ENCODE peak calls at places on chromosomes 16 and 17, in seven cellular contexts. K is BJ; B is hypothalamus; C is hepatocyte; P is stimulated activated CD8-positive, alpha-beta memory T cell treated with anti-CD3 and anti-CD28 coated beads, Interleukin-7, amount 100 ng/mL, for 1 hour; H is T-helper 1 cell; X is activated CD8-positive, alpha-beta T cell treated with anti-CD3 and anti-CD28 coated beads, Interleukin-2, amount 10 ng/mL, durations not matched to agents 7 days and 5 days. D is an unnamed sample.

GRCh38 chr16:87135631-87136030 is 181.6 kb downstream of the C16orf95 start:
- DNase-seq in P (no peak), B (no peak), H (no peak), C (no peak), X (no peak), K (no peak), D (no peak)

GRCh38 chr17:22310717-22311686 is 618.7 kb downstream of the KCNJ18 start:
- DNase-seq in X (no peak), P (no peak), K (no peak), C (no peak), B (no peak), H (no peak), D (peak)

GRCh38 chr16:56551796-56552738 is 12.8 kb upstream of the MT4 start:
- DNase-seq in K (no peak), B (no peak), P (no peak), X (no peak), H (no peak), C (no peak), D (peak)

GRCh38 chr17:27848941-27849340 is 44.2 kb downstream of the LYRM9 start:
- DNase-seq in H (no peak), K (no peak), B (no peak), C (no peak), X (no peak), P (no peak), D (no peak)

GRCh38 chr17:39235555-39236221 is 9.9 kb upstream of the STAC2 start:
- DNase-seq in C (peak), H (no peak), P (no peak), X (peak), K (no peak), B (no peak), D (peak)

GRCh38 chr17:81966343-81967243 is 5.6 kb upstream of the NOTUM start:
- DNase-seq in C (peak), B (no peak), K (no peak), H (no peak), X (no peak), P (no peak), D (peak)

GRCh38 chr17:46192484-46193245 is 564 bp downstream of the KANSL1 start:
- DNase-seq in B (peak), P (peak), X (peak), C (peak), K (no peak), H (peak), D (peak)

GRCh38 chr17:29138991-29139682 is 41.1 kb downstream of the MYO18A start:
- DNase-seq in C (no peak), K (no peak), X (peak), B (no peak), P (no peak), H (no peak), D (peak)

GRCh38 chr17:7922499-7923289 is 6.6 kb upstream of the RNF227 start:
- DNase-seq in C (peak), K (no peak), H (peak), P (peak), B (peak), X (peak), D (no peak)

GRCh38 chr17:5194346-5194745 is 2.7 kb upstream of the ZNF594 start:
- DNase-seq in K (no peak), X (no peak), P (no peak), B (no peak), H (no peak), C (no peak), D (no peak)

GRCh38 chr17:30326816-30327215 is 7.0 kb downstream of the TMIGD1 start:
- DNase-seq in H (no peak), B (no peak), K (no peak), C (no peak), P (no peak), X (no peak), D (no peak)

GRCh38 chr16:89873822-89874689 is 664 bp downstream of the TCF25 start:
- DNase-seq in C (peak), B (peak), P (peak), H (peak), K (peak), X (peak), D (peak)

GRCh38 chr17:58268326-58268725 is 12.4 kb downstream of the MPO start:
- DNase-seq in K (no peak), X (no peak), H (no peak), P (no peak), C (peak), B (no peak), D (no peak)

GRCh38 chr16:73956592-73957495 is 339.8 kb upstream of the PSMD7 start:
- DNase-seq in K (peak), X (peak), P (no peak), H (no peak), C (peak), B (no peak), D (peak)

GRCh38 chr17:50583636-50584035 is 23.1 kb downstream of the CACNA1G start:
- DNase-seq in B (no peak), C (no peak), K (no peak), P (no peak), X (no peak), H (no peak), D (no peak)

GRCh38 chr17:65173284-65173793 is 36.2 kb downstream of the RGS9 start:
- DNase-seq in B (no peak), P (peak), C (peak), H (peak), X (peak), K (no peak), D (peak)

GRCh38 chr16:59698341-59698979 is 964.3 kb upstream of the GOT2 start:
- DNase-seq in P (no peak), K (no peak), H (no peak), X (no peak), C (no peak), B (no peak), D (peak)

D was measured in NB4.